ENCODE peak calls at places on chromosome 17, in nine cellular contexts. T, Q, E, R, L, V, C, O and Y are unnamed samples.

GRCh38 chr17:1003972-1004768 is 7.2 kb downstream of the TIMM22 start:
- DNase-seq in T (no peak), Q (no peak), E (no peak), R (no peak), L (no peak), V (no peak), C (no peak), O (no peak), Y (no peak)

GRCh38 chr17:31571124-31571892 is 179.8 kb downstream of the RAB11FIP4 start:
- DNase-seq in T (peak), Q (peak), E (no peak), R (peak), L (no peak), V (peak), C (peak), O (no peak), Y (peak)

GRCh38 chr17:74182041-74182783 is 21.3 kb upstream of the RPL38 start:
- DNase-seq in T (no peak), Q (no peak), E (no peak), R (no peak), L (no peak), V (no peak), C (peak), O (no peak), Y (no peak)

GRCh38 chr17:5846001-5846400 is 224.2 kb upstream of the WSCD1 start:
- DNase-seq in T (no peak), Q (no peak), E (no peak), R (no peak), L (no peak), V (no peak), C (no peak), O (no peak), Y (no peak)

GRCh38 chr17:74935585-74936469 is at the start of gene OTOP3:
- DNase-seq in T (no peak), Q (no peak), E (no peak), R (no peak), L (no peak), V (no peak), C (no peak), O (no peak), Y (no peak)

GRCh38 chr17:78997881-78998280 is 11.7 kb downstream of the CANT1 start:
- DNase-seq in T (no peak), Q (no peak), E (no peak), R (no peak), L (peak), V (peak), C (no peak), O (no peak), Y (no peak)

GRCh38 chr17:72556944-72557826 is 436.4 kb downstream of the SOX9 start:
- DNase-seq in T (peak), Q (no peak), E (no peak), R (no peak), L (peak), V (peak), C (peak), O (peak), Y (peak)

GRCh38 chr17:45430738-45431530 is 1.7 kb downstream of the ARHGAP27 start:
- DNase-seq in T (no peak), Q (no peak), E (no peak), R (no peak), L (peak), V (peak), C (peak), O (no peak), Y (no peak)

GRCh38 chr17:73196500-73196899 is 3.6 kb downstream of the COG1 start:
- DNase-seq in T (peak), Q (no peak), E (no peak), R (no peak), L (peak), V (peak), C (peak), O (no peak), Y (peak)

GRCh38 chr17:66200685-66201092 is 8.8 kb upstream of the CEP112 start:
- DNase-seq in T (peak), Q (peak), E (peak), R (no peak), L (peak), V (peak), C (peak), O (peak), Y (peak)

GRCh38 chr17:4533522-4534502 is 21.4 kb downstream of the MYBBP1A start:
- DNase-seq in T (no peak), Q (no peak), E (no peak), R (no peak), L (peak), V (no peak), C (no peak), O (peak), Y (no peak)

GRCh38 chr17:6831662-6832263 is at the start of gene TEKT1:
- DNase-seq in T (peak), Q (no peak), E (peak), R (no peak), L (peak), V (peak), C (peak), O (peak), Y (peak)

GRCh38 chr17:75695830-75696271 is 25.4 kb upstream of the ITGB4 start:
- DNase-seq in T (peak), Q (no peak), E (no peak), R (no peak), L (peak), V (peak), C (no peak), O (no peak), Y (peak)

GRCh38 chr17:73877962-73878361 is 233.7 kb upstream of the SDK2 start:
- DNase-seq in T (no peak), Q (no peak), E (no peak), R (no peak), L (no peak), V (no peak), C (no peak), O (no peak), Y (no peak)

GRCh38 chr17:60231691-60232090 is 81.9 kb downstream of the CA4 start:
- DNase-seq in T (no peak), Q (no peak), E (no peak), R (no peak), L (no peak), V (no peak), C (no peak), O (peak), Y (no peak)

GRCh38 chr17:74245145-74245817 is 28.8 kb upstream of the DNAI2 start:
- DNase-seq in T (no peak), Q (no peak), E (no peak), R (no peak), L (no peak), V (no peak), C (no peak), O (peak), Y (no peak)

GRCh38 chr17:79007504-79008381 is 1.8 kb downstream of the CANT1 start:
- DNase-seq in T (no peak), Q (no peak), E (no peak), R (no peak), L (peak), V (peak), C (no peak), O (no peak), Y (no peak)

GRCh38 chr17:74682028-74682427 is 30.7 kb downstream of the CD300LF start:
- DNase-seq in T (no peak), Q (no peak), E (no peak), R (no peak), L (no peak), V (no peak), C (no peak), O (no peak), Y (no peak)

GRCh38 chr17:74736423-74737298 is at the start of gene RAB37:
- DNase-seq in T (no peak), Q (no peak), E (peak), R (no peak), L (peak), V (no peak), C (peak), O (no peak), Y (no peak)

GRCh38 chr17:73770115-73770848 is 126.0 kb upstream of the SDK2 start:
- DNase-seq in T (peak), Q (peak), E (no peak), R (peak), L (peak), V (peak), C (peak), O (peak), Y (peak)

GRCh38 chr17:52106638-52107261 is 51.8 kb downstream of the CA10 start:
- DNase-seq in T (no peak), Q (no peak), E (no peak), R (no peak), L (peak), V (peak), C (peak), O (peak), Y (peak)

GRCh38 chr17:43636446-43636845 is 25.3 kb downstream of the MEOX1 start:
- DNase-seq in T (no peak), Q (no peak), E (no peak), R (no peak), L (no peak), V (no peak), C (no peak), O (no peak), Y (no peak)

GRCh38 chr17:82754297-82755208 is 2.7 kb downstream of the TBCD start:
- DNase-seq in T (no peak), Q (no peak), E (no peak), R (no peak), L (peak), V (peak), C (no peak), O (peak), Y (no peak)

GRCh38 chr17:45646288-45646988 is 137.7 kb upstream of the CRHR1 start:
- DNase-seq in T (peak), Q (no peak), E (no peak), R (no peak), L (no peak), V (no peak), C (no peak), O (no peak), Y (no peak)

GRCh38 chr17:2095536-2095910 is 40.6 kb downstream of the HIC1 start:
- DNase-seq in T (no peak), Q (no peak), E (no peak), R (no peak), L (no peak), V (no peak), C (no peak), O (no peak), Y (no peak)

GRCh38 chr17:66807182-66807581 is 27.7 kb upstream of the CACNG5 start:
- DNase-seq in T (no peak), Q (no peak), E (no peak), R (no peak), L (no peak), V (no peak), C (peak), O (no peak), Y (no peak)

GRCh38 chr17:11240041-11240801 is 792 bp upstream of the SHISA6 start:
- DNase-seq in T (no peak), Q (no peak), E (no peak), R (no peak), L (peak), V (peak), C (no peak), O (peak), Y (no peak)

DNA sequence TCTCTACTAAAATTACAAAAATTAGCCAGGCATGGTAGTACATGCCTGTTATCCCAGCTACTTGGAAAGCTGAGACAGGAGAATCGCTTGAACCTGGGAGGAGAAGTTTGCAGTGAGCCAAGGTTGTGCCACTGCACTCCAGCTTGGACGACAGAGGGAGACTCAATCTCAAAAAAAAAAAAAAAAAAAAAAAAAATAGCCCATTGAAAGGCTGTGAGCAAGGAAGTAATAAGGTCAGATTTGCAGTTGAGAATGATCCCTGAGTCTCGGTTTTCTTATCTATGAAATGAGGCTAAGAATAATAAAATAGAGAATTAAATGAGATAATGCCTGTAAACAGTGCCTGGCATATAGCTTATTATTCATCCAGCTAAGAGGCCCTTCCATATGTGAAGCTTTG is 1.3 kb upstream of the PDK2 start:
- DNase-seq in T (no peak), Q (no peak), E (no peak), R (no peak), L (no peak), V (no peak), C (no peak), O (no peak), Y (no peak)
- H3K4me3 ChIP-seq in T (no peak), Q (no peak), E (no peak), R (no peak), L (no peak), V (no peak), C (no peak), O (no peak), Y (no peak)

DNA sequence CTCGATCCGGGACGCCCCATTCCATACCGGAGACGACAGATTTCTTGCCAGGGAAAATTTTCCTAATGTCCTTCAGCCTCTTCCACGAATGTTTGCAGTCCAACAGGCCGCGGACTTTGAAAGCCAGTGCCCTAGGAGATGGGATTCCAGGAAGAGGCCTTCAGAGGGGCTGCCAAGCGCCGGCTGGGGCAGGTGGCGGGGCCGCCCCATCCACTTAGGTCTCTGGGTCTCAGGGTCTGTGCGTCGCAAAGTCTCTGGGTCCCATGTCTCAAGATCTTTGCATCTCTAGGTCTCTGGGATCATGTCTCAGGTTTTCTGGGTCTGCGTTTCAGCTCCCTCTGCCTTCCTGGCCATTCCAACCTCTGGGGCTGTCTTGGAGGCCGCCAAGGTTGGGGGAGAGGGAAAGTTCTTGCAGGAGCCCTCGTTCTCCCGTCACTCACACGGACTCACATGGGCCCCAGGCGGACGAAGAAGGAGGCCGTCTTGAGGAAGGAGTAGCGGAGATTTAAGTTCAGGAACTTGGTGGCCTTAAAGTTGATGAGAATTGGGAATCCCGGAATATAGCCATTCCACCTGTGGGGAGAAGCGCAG is 7.2 kb downstream of the ALOX12B start:
- DNase-seq in T (no peak), Q (no peak), E (no peak), R (no peak), L (no peak), V (no peak), C (no peak), O (no peak), Y (no peak)
- H3K4me3 ChIP-seq in T (peak), Q (peak), E (no peak), R (no peak), L (peak), V (no peak), C (no peak), O (peak), Y (peak)

GRCh38 chr17:81096741-81097133 is 61.8 kb downstream of the BAIAP2 start:
- DNase-seq in T (no peak), Q (no peak), E (no peak), R (no peak), L (no peak), V (no peak), C (no peak), O (no peak), Y (no peak)

GRCh38 chr17:81097134-81097942 is 62.4 kb downstream of the BAIAP2 start:
- DNase-seq in T (peak), Q (peak), E (peak), R (peak), L (peak), V (peak), C (peak), O (peak), Y (peak)

GRCh38 chr17:81099888-81100287 is 64.9 kb downstream of the BAIAP2 start:
- DNase-seq in T (no peak), Q (no peak), E (no peak), R (no peak), L (no peak), V (no peak), C (no peak), O (no peak), Y (no peak)

GRCh38 chr17:81095608-81095888 is 60.6 kb downstream of the BAIAP2 start:
- DNase-seq in T (no peak), Q (no peak), E (no peak), R (no peak), L (no peak), V (no peak), C (no peak), O (no peak), Y (no peak)

DNA sequence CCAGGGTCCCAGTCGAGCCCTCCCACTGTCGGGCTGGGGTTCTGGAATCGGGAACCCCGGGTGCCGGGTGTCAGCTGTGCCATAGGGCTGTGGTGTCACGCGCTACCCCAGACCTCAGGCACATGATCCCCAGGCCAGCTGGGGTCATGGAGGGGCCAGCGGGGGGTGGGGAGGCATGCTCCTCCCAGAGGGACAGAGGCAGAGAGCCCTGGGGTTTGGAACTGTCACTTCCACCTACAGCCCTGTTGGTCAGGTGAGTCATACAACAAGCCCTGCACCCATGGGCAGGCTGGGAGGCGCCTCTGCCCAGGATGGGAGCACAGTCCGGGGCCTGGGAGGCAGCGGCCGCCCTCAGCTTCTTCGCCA is 63.0 kb downstream of the BAIAP2 start:
- DNase-seq in T (no peak), Q (no peak), E (no peak), R (no peak), L (peak), V (peak), C (peak), O (no peak), Y (peak)
- H3K4me3 ChIP-seq in T (no peak), Q (peak), E (no peak), R (no peak), L (no peak), V (no peak), C (no peak), O (no peak), Y (no peak)

DNA sequence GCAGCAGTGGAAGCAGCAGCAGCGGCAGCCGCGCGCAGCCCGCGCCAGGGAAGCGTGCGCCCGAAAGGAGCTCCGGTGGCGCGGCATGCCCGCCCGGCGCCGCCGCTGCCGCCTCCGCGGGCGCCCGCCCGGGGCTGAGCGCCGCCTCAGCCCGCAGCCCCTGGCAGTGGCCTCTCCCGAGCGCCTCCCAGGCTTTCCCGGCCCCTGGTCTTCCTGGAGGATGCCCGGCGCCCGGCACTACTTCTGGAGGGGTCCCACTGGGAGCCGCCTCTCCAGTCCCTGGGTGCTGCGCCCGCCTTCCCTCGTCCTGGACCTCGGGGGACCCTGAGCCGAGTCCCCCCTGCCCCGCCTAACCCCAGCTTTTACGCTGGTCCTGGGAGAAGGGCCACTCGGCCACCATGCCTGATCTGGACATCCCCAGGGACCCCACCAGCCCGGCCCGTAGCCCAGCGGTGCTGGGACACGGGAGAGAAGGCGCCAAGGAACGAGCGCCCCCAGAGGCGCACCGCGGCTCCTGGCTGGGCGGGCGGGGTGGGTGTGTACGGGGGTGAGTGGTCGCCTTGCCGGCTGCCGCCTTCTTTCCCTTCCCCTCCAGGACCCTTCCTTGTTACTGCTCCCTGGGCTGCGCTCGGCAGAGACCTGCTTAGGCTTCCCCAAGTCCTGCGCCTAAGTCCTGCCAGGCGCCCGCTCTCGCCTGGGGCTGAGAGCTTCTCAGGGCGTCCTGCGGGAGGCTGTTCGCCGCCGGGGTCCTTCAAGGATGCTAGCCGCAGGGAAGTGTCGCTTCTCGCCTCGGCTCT is 713 bp downstream of the ASIC2 start:
- DNase-seq in T (no peak), Q (no peak), E (no peak), R (no peak), L (peak), V (peak), C (no peak), O (peak), Y (peak)
- H3K4me3 ChIP-seq in T (peak), Q (peak), E (no peak), R (peak), L (peak), V (peak), C (no peak), O (peak), Y (peak)

GRCh38 chr17:41307647-41308046 is 1.5 kb downstream of the KRTAP16-1 start:
- DNase-seq in T (no peak), Q (no peak), E (no peak), R (no peak), L (no peak), V (no peak), C (no peak), O (no peak), Y (peak)

GRCh38 chr17:41311111-41311510 is 2.0 kb upstream of the KRTAP16-1 start:
- DNase-seq in T (no peak), Q (no peak), E (no peak), R (no peak), L (no peak), V (no peak), C (no peak), O (no peak), Y (no peak)

GRCh38 chr17:41308251-41308917 is 725 bp downstream of the KRTAP16-1 start:
- DNase-seq in T (peak), Q (no peak), E (peak), R (no peak), L (no peak), V (peak), C (peak), O (no peak), Y (peak)

GRCh38 chr17:41304091-41304490 is 1.4 kb upstream of the KRTAP29-1 start:
- DNase-seq in T (no peak), Q (no peak), E (no peak), R (no peak), L (no peak), V (no peak), C (no peak), O (no peak), Y (no peak)

DNA sequence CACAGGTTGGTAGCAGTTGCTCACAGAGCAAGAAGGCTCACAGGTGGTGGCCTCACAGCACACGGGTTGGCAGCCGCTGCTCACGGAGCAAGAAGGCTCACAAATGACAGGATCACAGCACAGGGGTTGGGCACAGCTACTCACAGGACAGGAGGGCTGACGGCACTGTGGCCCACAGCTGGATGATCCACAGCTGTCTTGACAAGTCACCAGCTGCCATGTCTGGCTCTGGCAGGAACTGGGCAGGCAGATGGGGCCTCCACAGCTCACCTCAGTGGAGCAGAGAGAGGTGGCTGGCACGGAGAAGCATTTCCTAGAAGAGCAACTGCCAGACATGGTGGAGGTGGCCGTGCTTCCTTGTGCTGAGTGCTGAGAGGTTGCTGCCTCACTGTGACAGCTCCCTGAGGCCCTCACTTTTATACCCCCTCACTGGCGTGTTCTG is at the start of gene KRTAP16-1:
- DNase-seq in T (no peak), Q (no peak), E (peak), R (no peak), L (no peak), V (no peak), C (no peak), O (no peak), Y (no peak)
- H3K4me3 ChIP-seq in T (no peak), Q (no peak), E (peak), R (no peak), L (no peak), V (no peak), C (no peak), O (no peak), Y (peak)